ENCODE peak calls at places on chromosomes 12 and 14, in five cellular contexts. J, N, P, W and A are unnamed samples.

GRCh38 chr14:105452963-105453362 is 21.7 kb upstream of the CRIP2 start:
- DNase-seq in J (no peak), N (no peak), P (no peak), W (no peak), A (no peak)

GRCh38 chr14:105460116-105460515 is 14.5 kb upstream of the CRIP2 start:
- DNase-seq in J (no peak), N (no peak), P (no peak), W (no peak), A (no peak)

GRCh38 chr12:28191690-28192089 is 1.4 kb downstream of the CCDC91 start:
- DNase-seq in J (peak), N (peak), P (no peak), W (no peak), A (no peak)

GRCh38 chr12:111442301-111443045 is 36.8 kb downstream of the SH2B3 start:
- DNase-seq in J (no peak), N (no peak), P (no peak), W (no peak), A (no peak)

GRCh38 chr12:115700896-115701465 is 576.5 kb downstream of the MED13L start:
- DNase-seq in J (no peak), N (no peak), P (no peak), W (no peak), A (no peak)

GRCh38 chr14:23409966-23410635 is 2.0 kb upstream of the MYH6 start:
- DNase-seq in J (no peak), N (no peak), P (no peak), W (no peak), A (no peak)

GRCh38 chr12:3304436-3305135 is 186.4 kb upstream of the PRMT8 start:
- DNase-seq in J (peak), N (peak), P (peak), W (peak), A (no peak)

GRCh38 chr12:80580254-80580653 is 127.2 kb upstream of the MYF6 start:
- DNase-seq in J (no peak), N (peak), P (no peak), W (peak), A (no peak)

GRCh38 chr14:94936411-94936892 is 166.5 kb upstream of the GSC start:
- DNase-seq in J (peak), N (no peak), P (no peak), W (no peak), A (no peak)

GRCh38 chr12:56271031-56271430 is 4.3 kb downstream of the COQ10A start:
- DNase-seq in J (peak), N (peak), P (no peak), W (peak), A (no peak)

GRCh38 chr12:47987411-47988072 is 16.7 kb downstream of the COL2A1 start:
- DNase-seq in J (no peak), N (peak), P (no peak), W (no peak), A (no peak)